ENCODE peak calls at places on chromosomes 5 and 9, in four cellular contexts. H is GM13976, X is A549, L is foreskin fibroblast. T is an unnamed sample.
A peak's percentile ranks its signal among the peaks of the same experiment; 100 is the strongest.

GRCh38 chr5:2149196-2149541 is 266.4 kb upstream of the IRX4 start:
- DNase-seq in L (peak; percentile 85), X (peak; percentile 23), H (no peak), T (no peak)

GRCh38 chr5:176384991-176385390 is 3.4 kb downstream of the NOP16 start:
- DNase-seq in X (no peak), H (no peak), L (no peak), T (no peak)

GRCh38 chr9:5571629-5572232 is 57.2 kb upstream of the RIC1 start:
- DNase-seq in H (no peak), L (no peak), X (no peak), T (no peak)

GRCh38 chr9:126516936-126517750 is 96.6 kb upstream of the LMX1B start:
- DNase-seq in L (peak; percentile 77), H (peak; percentile 63), X (peak; percentile 61), T (peak; percentile 78)

GRCh38 chr5:146399446-146399845 is 47.7 kb upstream of the TCERG1 start:
- DNase-seq in X (no peak), L (no peak), H (no peak), T (no peak)

GRCh38 chr5:179345429-179346321 is at the start of gene ADAMTS2:
- DNase-seq in L (peak; percentile 72), H (no peak), X (no peak), T (no peak)

GRCh38 chr5:16143361-16144049 is 36.1 kb downstream of the MARCHF11 start:
- DNase-seq in L (no peak), X (no peak), H (no peak), T (no peak)

GRCh38 chr5:175141421-175141820 is 302.6 kb downstream of the DRD1 start:
- DNase-seq in X (no peak), L (no peak), H (no peak), T (no peak)

GRCh38 chr5:34042302-34042701 is 711 bp downstream of the C1QTNF3 start:
- DNase-seq in H (no peak), L (no peak), X (no peak), T (no peak)

GRCh38 chr5:125696762-125697161 is 726.4 kb upstream of the GRAMD2B start:
- DNase-seq in H (no peak), L (peak; percentile 88), X (no peak), T (peak; percentile 6)

GRCh38 chr5:135391123-135391868 is 7.7 kb downstream of the MACROH2A1 start:
- DNase-seq in H (no peak), L (peak; percentile 83), X (no peak), T (peak; percentile 88)

GRCh38 chr5:11981986-11982385 is 77.7 kb upstream of the CTNND2 start:
- DNase-seq in H (no peak), X (no peak), L (no peak), T (no peak)

GRCh38 chr5:111545031-111545430 is 32.7 kb upstream of the STARD4 start:
- DNase-seq in L (no peak), H (no peak), X (no peak), T (no peak)

GRCh38 chr5:19625562-19625961 is 362.4 kb downstream of the CDH18 start:
- DNase-seq in H (no peak), L (no peak), X (no peak), T (no peak)

GRCh38 chr9:75548871-75549270 is 341.6 kb upstream of the PCSK5 start:
- DNase-seq in H (no peak), L (no peak), X (no peak), T (no peak)

GRCh38 chr5:108655750-108656450 is 91.8 kb upstream of the FER start:
- DNase-seq in L (no peak), H (no peak), X (no peak), T (peak; percentile 4)

GRCh38 chr5:79146352-79146751 is 34.7 kb downstream of the BHMT start:
- DNase-seq in L (no peak), H (no peak), X (no peak), T (no peak)

GRCh38 chr5:137341831-137342230 is 157.3 kb downstream of the SPOCK1 start:
- DNase-seq in X (no peak), L (no peak), H (no peak), T (no peak)

GRCh38 chr5:7815757-7816534 is 35.0 kb downstream of the CFAP90 start:
- DNase-seq in X (peak; percentile 75), L (peak; percentile 10), H (peak; percentile 80), T (peak; percentile 42)

GRCh38 chr5:120096413-120096812 is 367.7 kb upstream of the PRR16 start:
- DNase-seq in X (no peak), H (no peak), L (peak; percentile 20), T (peak; percentile 41)

GRCh38 chr5:10111575-10111974 is 138.1 kb downstream of the ATPSCKMT start:
- DNase-seq in L (peak; percentile 33), X (no peak), H (peak; percentile 45), T (peak; percentile 51)

GRCh38 chr9:98415782-98416181 is 160.3 kb upstream of the TBC1D2 start:
- DNase-seq in L (no peak), H (no peak), X (no peak), T (no peak)

GRCh38 chr9:37029776-37030590 is 4.1 kb downstream of the PAX5 start:
- DNase-seq in X (no peak), L (no peak), H (peak; percentile 47), T (no peak)

GRCh38 chr9:131111854-131112311 is 13.5 kb upstream of the NUP214 start:
- DNase-seq in H (peak; percentile 5), L (no peak), X (no peak), T (no peak)

GRCh38 chr5:90418214-90418613 is 8.7 kb upstream of the CETN3 start:
- DNase-seq in H (no peak), X (no peak), L (no peak), T (no peak)

GRCh38 chr5:90424245-90424644 is 14.7 kb upstream of the CETN3 start:
- DNase-seq in L (no peak), X (no peak), H (no peak), T (no peak)

GRCh38 chr5:90421136-90421535 is 11.6 kb upstream of the CETN3 start:
- DNase-seq in X (no peak), H (no peak), L (no peak), T (no peak)
- TF ChIP-seq CTCF in X (peak; percentile 11), H (peak; percentile 28), L (peak; percentile 5), T (peak; percentile 25)

GRCh38 chr5:180390441-180391190 is 37.5 kb upstream of the GFPT2 start:
- DNase-seq in X (no peak), L (no peak), H (peak; percentile 18), T (no peak)
- TF ChIP-seq CTCF in X (no peak), L (no peak), H (no peak), T (no peak)

GRCh38 chr9:88481933-88482332 is 53.0 kb upstream of the NXNL2 start:
- DNase-seq in X (no peak), L (no peak), H (no peak), T (no peak)
- TF ChIP-seq CTCF in X (no peak), L (no peak), H (no peak), T (peak; percentile 28)

GRCh38 chr5:140106101-140106500 is 7.8 kb upstream of the PURA start:
- DNase-seq in H (no peak), L (no peak), X (no peak), T (no peak)

GRCh38 chr5:140108093-140109049 is 5.5 kb upstream of the PURA start:
- DNase-seq in X (peak; percentile 44), H (peak; percentile 37), L (no peak), T (no peak)

GRCh38 chr5:140109050-140109817 is 4.7 kb upstream of the PURA start:
- DNase-seq in H (no peak), L (no peak), X (no peak), T (peak; percentile 46)

GRCh38 chr5:140106805-140107311 is 7.1 kb upstream of the PURA start:
- DNase-seq in X (no peak), L (no peak), H (no peak), T (no peak)

GRCh38 chr5:140107312-140108092 is 6.4 kb upstream of the PURA start:
- DNase-seq in L (peak; percentile 95), X (peak; percentile 92), H (peak; percentile 94), T (peak; percentile 87)
- TF ChIP-seq CTCF in L (peak; percentile 8), X (peak; percentile 12), H (peak; percentile 1), T (peak; percentile 60)